ENCODE peak calls at places on chromosome 17, in five cellular contexts. I is neuronal stem cell, J is H1, T is trophoblast cell, M is H9. V is an unnamed sample.

GRCh38 chr17:78122991-78123249 is 5.6 kb downstream of the TMC6 start:
- DNase-seq in T (no peak), J (no peak), I (no peak), M (no peak), V (no peak)

GRCh38 chr17:14203392-14203791 is 33.3 kb downstream of the CDRT15 start:
- DNase-seq in M (no peak), T (no peak), I (no peak), J (no peak), V (no peak)

GRCh38 chr17:27601069-27601974 is 29.7 kb upstream of the LGALS9 start:
- DNase-seq in J (peak), M (peak), T (peak), I (peak), V (peak)

GRCh38 chr17:77320046-77320445 is 179.3 kb downstream of the SEC14L1 start:
- DNase-seq in M (peak), I (no peak), T (no peak), J (no peak), V (peak)

GRCh38 chr17:41329279-41329925 is 13.9 kb upstream of the KRTAP17-1 start:
- DNase-seq in I (peak), T (peak), M (peak), J (peak), V (peak)

GRCh38 chr17:32921013-32921412 is 6.9 kb upstream of the TMEM98 start:
- DNase-seq in I (no peak), J (no peak), M (no peak), T (no peak), V (no peak)

GRCh38 chr17:31494259-31495048 is 103.0 kb downstream of the RAB11FIP4 start:
- DNase-seq in I (no peak), J (no peak), M (no peak), T (peak), V (no peak)

GRCh38 chr17:78355045-78355641 is 4.7 kb downstream of the SOCS3 start:
- DNase-seq in I (no peak), J (no peak), M (no peak), T (peak), V (no peak)

GRCh38 chr17:915416-916201 is 64.0 kb downstream of the NXN start:
- DNase-seq in M (no peak), I (no peak), J (no peak), T (no peak), V (no peak)

GRCh38 chr17:65594585-65594940 is 33.1 kb upstream of the AXIN2 start:
- DNase-seq in M (no peak), T (no peak), I (no peak), J (no peak), V (peak)

GRCh38 chr17:29857823-29858222 is 72.2 kb downstream of the SSH2 start:
- DNase-seq in T (no peak), I (no peak), M (no peak), J (no peak), V (no peak)

GRCh38 chr17:77127735-77128361 is 12.9 kb upstream of the SEC14L1 start:
- DNase-seq in J (no peak), I (no peak), T (no peak), M (no peak), V (no peak)

GRCh38 chr17:44221862-44222111 is 2.3 kb upstream of the UBTF start:
- DNase-seq in M (no peak), I (peak), J (no peak), T (peak), V (no peak)

GRCh38 chr17:22145605-22146178 is 453.4 kb downstream of the KCNJ18 start:
- DNase-seq in T (no peak), M (no peak), I (no peak), J (no peak), V (no peak)

GRCh38 chr17:79925242-79925957 is 86.2 kb upstream of the CBX4 start:
- DNase-seq in I (no peak), J (no peak), T (no peak), M (no peak), V (no peak)

GRCh38 chr17:55238931-55239297 is 25.8 kb upstream of the HLF start:
- DNase-seq in M (peak), I (no peak), T (no peak), J (no peak), V (no peak)

GRCh38 chr17:49565948-49566491 is 9.7 kb upstream of the NXPH3 start:
- DNase-seq in I (no peak), J (no peak), T (no peak), M (no peak), V (no peak)

GRCh38 chr17:36721560-36722120 is 120.3 kb downstream of the MRM1 start:
- DNase-seq in T (no peak), J (no peak), M (no peak), I (no peak), V (peak)

GRCh38 chr17:39001703-39002637 is 34.8 kb upstream of the FBXO47 start:
- DNase-seq in I (no peak), J (no peak), T (peak), M (peak), V (peak)

GRCh38 chr17:1399679-1400512 is at the start of gene YWHAE:
- DNase-seq in T (peak), M (peak), I (peak), J (peak), V (peak)

GRCh38 chr17:3034578-3034920 is 28.9 kb downstream of the OR1D5 start:
- DNase-seq in T (no peak), J (no peak), I (no peak), M (no peak), V (no peak)

GRCh38 chr17:65588194-65588808 is 26.9 kb upstream of the AXIN2 start:
- DNase-seq in T (peak), M (no peak), I (no peak), J (no peak), V (no peak)

GRCh38 chr17:59753522-59754467 is 46.3 kb downstream of the VMP1 start:
- DNase-seq in M (no peak), T (peak), J (no peak), I (peak), V (peak)

GRCh38 chr17:3600529-3601205 is 8.5 kb downstream of the TRPV1 start:
- DNase-seq in T (no peak), J (no peak), M (no peak), I (no peak), V (no peak)

GRCh38 chr17:76578376-76578775 is 7.3 kb downstream of the ST6GALNAC2 start:
- DNase-seq in J (no peak), I (no peak), M (no peak), T (no peak), V (no peak)

GRCh38 chr17:72370819-72371218 is 250.0 kb downstream of the SOX9 start:
- DNase-seq in I (no peak), J (no peak), M (no peak), T (no peak), V (peak)

GRCh38 chr17:17824119-17824779 is 12.5 kb downstream of the SREBF1 start:
- DNase-seq in I (no peak), M (no peak), J (no peak), T (no peak), V (peak)

GRCh38 chr17:47850692-47851573 is at the start of gene SP6:
- DNase-seq in J (no peak), I (peak), M (peak), T (peak), V (peak)

GRCh38 chr17:79981661-79982101 is 54.0 kb downstream of the TBC1D16 start:
- DNase-seq in J (no peak), M (peak), T (no peak), I (no peak), V (no peak)

GRCh38 chr17:10177921-10178788 is 20.3 kb downstream of the GAS7 start:
- DNase-seq in M (peak), J (peak), I (no peak), T (peak), V (peak)

GRCh38 chr17:59434429-59434828 is 103.0 kb downstream of the YPEL2 start:
- DNase-seq in J (no peak), T (no peak), I (no peak), M (no peak), V (no peak)

GRCh38 chr17:17831208-17832039 is 5.4 kb downstream of the SREBF1 start:
- DNase-seq in I (no peak), T (no peak), J (no peak), M (no peak), V (no peak)

GRCh38 chr17:81487487-81488275 is 24.9 kb downstream of the ACTG1 start:
- DNase-seq in I (peak), J (no peak), M (peak), T (peak), V (peak)

GRCh38 chr17:10756604-10757003 is 26.8 kb upstream of the TMEM220 start:
- DNase-seq in T (no peak), I (no peak), M (no peak), J (no peak), V (no peak)

GRCh38 chr17:15377200-15377599 is 35.8 kb upstream of the TEKT3 start:
- DNase-seq in J (no peak), T (no peak), I (no peak), M (no peak), V (no peak)

GRCh38 chr17:15379659-15380058 is 38.3 kb upstream of the TEKT3 start:
- DNase-seq in J (no peak), I (no peak), M (no peak), T (peak), V (no peak)

GRCh38 chr17:15380447-15380846 is 39.0 kb upstream of the TEKT3 start:
- DNase-seq in T (peak), J (no peak), I (no peak), M (no peak), V (no peak)

GRCh38 chr17:15377608-15378007 is 36.2 kb upstream of the TEKT3 start:
- DNase-seq in I (peak), J (no peak), T (peak), M (no peak), V (peak)

GRCh38 chr17:15378243-15378642 is 36.8 kb upstream of the TEKT3 start:
- DNase-seq in M (no peak), I (no peak), T (peak), J (no peak), V (no peak)
- H2BK12ac ChIP-seq in M (no peak), I (no peak), T (peak), J (no peak), V (peak)

DNA sequence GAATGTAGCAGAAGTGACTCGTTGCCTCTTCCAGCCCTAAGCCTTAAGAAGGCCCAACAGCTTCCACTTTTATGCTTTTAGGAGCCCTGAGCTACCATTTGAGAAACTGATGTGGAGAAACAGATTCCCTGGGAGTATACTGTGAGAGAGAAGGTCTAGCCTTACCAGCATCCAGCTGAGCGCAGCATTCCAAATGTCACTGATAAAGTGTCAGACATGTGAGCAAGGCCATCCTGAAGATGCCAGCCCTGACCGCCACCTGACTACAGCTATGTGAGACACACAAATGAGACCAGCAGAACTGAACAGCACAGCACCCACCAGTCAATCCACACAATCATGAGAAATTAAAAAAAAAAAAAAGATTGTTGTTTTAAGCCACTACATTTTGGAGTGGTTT is 18.6 kb upstream of the MED13 start:
- DNase-seq in I (no peak), M (no peak), T (peak), J (no peak), V (no peak)
- H3K23ac ChIP-seq in I (no peak), M (no peak), T (no peak), J (no peak), V (no peak)

GRCh38 chr17:7839199-7839889 is 5.3 kb downstream of the KDM6B start:
- DNase-seq in J (no peak), M (no peak), T (peak), I (no peak), V (peak)
- H4K91ac ChIP-seq in J (no peak), M (no peak), T (peak), I (no peak), V (peak)

GRCh38 chr17:61309362-61309761 is 90.3 kb upstream of the TBX2 start:
- DNase-seq in I (no peak), M (no peak), J (no peak), T (no peak), V (no peak)
- H2BK12ac ChIP-seq in I (no peak), M (no peak), J (no peak), T (no peak), V (peak)

DNA sequence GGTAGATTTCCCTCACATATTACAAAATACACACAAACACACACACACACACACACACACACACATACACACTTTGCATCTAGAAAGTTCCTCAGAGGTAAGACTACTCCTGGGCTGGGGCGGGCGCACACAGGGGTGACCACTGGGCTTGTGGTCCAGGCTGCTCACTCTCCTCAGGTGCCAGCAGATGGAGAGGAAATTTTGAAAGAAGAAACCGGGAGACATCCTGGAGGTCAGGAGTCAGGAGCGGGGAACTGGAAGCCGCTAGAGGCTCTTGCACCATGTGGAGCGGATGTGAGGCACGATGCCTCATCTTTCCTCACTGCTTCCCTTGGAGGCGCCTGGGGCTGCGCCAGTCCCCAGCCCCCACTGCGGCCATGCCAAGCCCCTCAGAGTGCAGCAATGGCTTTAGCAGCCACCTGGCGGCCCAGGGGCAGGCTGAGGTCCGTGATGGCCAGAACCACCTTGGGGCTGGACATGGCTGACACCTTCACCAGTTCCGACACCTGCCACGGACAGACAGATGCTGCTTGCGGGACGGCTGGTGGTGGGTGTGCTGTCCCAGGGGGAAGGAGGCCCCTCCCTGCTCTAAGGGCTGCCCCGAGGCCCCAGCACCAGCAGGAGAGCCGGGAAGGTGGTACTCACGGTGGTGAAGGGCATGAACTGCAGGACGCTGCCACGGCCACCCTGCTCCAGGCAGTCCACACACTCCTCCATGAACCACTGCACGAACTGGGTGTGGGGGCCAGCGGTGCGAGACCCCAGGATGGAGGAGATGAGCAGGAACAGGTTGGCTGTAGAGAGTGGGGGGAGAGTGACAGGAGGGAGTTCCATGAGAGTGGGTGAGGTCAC is 4.1 kb downstream of the CSF3 start:
- DNase-seq in J (no peak), M (no peak), T (no peak), I (no peak), V (no peak)
- H3K23ac ChIP-seq in J (no peak), M (no peak), T (no peak), I (peak), V (no peak)

GRCh38 chr17:66952681-66953638 is 11.5 kb upstream of the CACNG4 start:
- DNase-seq in J (no peak), I (no peak), T (no peak), M (peak), V (no peak)
- H4K91ac ChIP-seq in J (peak), I (no peak), T (peak), M (no peak), V (no peak)

GRCh38 chr17:75489511-75489955 is 25.8 kb downstream of the CASKIN2 start:
- DNase-seq in T (no peak), J (no peak), M (no peak), I (no peak), V (no peak)

GRCh38 chr17:75491680-75492079 is 23.7 kb downstream of the CASKIN2 start:
- DNase-seq in J (no peak), M (no peak), I (no peak), T (no peak), V (no peak)

GRCh38 chr17:75488693-75489510 is 26.4 kb downstream of the CASKIN2 start:
- DNase-seq in I (no peak), M (no peak), J (no peak), T (no peak), V (no peak)

GRCh38 chr17:75490953-75491649 is 24.2 kb downstream of the CASKIN2 start:
- DNase-seq in J (no peak), T (no peak), I (no peak), M (no peak), V (no peak)

GRCh38 chr17:75490173-75490743 is 25.1 kb downstream of the CASKIN2 start:
- DNase-seq in J (no peak), M (no peak), I (no peak), T (no peak), V (no peak)
- H2BK12ac ChIP-seq in J (no peak), M (no peak), I (no peak), T (no peak), V (no peak)

DNA sequence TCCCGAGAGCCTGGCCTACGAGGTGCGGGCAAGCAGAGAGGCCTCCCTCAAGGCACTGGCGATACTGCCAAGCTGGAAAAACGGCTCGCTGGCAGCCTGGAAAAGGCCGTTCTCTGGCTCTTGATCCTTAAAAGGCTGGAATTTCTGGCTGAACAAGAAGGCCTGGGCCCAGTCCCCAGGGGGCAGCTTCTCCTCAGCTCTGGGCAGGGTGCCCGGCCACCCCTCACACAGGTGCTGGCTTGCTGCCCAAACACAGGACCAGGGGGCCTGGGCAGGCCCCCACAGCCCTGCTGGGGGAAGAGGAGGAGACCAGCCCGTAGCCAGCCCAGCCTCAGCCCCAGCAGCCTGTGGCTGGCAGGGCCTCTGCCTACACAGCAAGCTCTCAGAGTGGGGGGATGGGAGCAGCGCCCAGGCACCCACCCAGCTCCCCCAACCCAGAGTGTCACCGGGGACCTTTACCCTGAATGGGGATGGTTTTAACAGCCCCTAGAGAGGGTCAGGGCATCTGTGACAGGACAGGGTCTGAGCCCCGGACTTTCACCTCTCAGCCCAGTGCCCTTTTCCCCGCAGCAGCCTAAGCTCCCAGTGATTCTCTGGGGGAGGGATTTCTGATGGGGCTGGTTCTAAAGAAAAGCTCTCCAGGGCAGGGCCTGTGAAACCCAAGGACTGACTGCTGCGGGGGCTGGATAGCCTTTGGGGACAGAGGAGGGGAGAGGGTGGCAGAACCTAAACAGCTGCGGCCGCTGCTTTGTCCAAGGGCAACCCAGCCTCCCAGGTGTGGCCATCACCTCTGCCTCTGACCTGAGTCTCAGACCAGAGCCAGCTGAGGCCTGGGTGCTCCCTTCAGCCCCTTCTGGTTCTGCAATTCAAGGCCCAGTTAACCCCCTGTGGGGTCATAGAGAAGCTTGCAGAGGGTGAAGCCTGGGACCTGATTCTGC is 38.6 kb upstream of the TOB1 start:
- DNase-seq in M (no peak), I (no peak), T (no peak), J (no peak), V (no peak)
- H3K23ac ChIP-seq in M (no peak), I (peak), T (no peak), J (no peak), V (no peak)

GRCh38 chr17:83015511-83015910 is 63.9 kb upstream of the METRNL start:
- DNase-seq in J (no peak), I (no peak), M (no peak), T (no peak), V (no peak)

GRCh38 chr17:83014297-83014696 is 65.1 kb upstream of the METRNL start:
- DNase-seq in T (no peak), J (no peak), M (no peak), I (no peak), V (no peak)

GRCh38 chr17:83012873-83013778 is 66.3 kb upstream of the METRNL start:
- DNase-seq in T (no peak), J (no peak), I (no peak), M (no peak), V (peak)

GRCh38 chr17:83012161-83012800 is 67.1 kb upstream of the METRNL start:
- DNase-seq in I (no peak), T (no peak), M (no peak), J (no peak), V (no peak)

DNA sequence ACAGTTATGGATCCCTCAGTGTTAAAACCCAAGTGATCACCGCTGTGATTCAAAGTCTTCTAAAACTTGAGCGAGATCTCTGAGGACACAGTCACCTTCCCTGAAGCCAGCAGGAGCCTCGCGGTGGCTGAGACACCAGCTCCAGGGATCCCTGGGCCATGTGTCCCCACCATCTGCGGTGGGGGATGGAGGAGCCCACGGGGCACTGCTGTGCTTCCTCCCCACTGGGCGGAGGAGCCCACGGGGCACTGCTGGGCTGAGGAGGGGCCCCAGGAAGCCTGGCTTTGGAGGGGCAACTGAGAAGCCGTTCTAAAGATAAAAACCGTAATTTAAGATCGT is 65.7 kb upstream of the METRNL start:
- DNase-seq in T (no peak), I (no peak), J (no peak), M (no peak), V (no peak)
- H4K91ac ChIP-seq in T (no peak), I (no peak), J (no peak), M (no peak), V (no peak)

GRCh38 chr17:5370411-5370810 is 49.1 kb downstream of the NUP88 start:
- DNase-seq in M (no peak), J (no peak), I (no peak), T (no peak), V (no peak)
- H2BK12ac ChIP-seq in M (no peak), J (no peak), I (no peak), T (no peak), V (no peak)

V was measured in mesenchymal stem cell.